ENCODE peak calls at places on chromosomes 3 and 15, in four cellular contexts. C is HCT116, R is A549, Z is SK-N-SH. D is an unnamed sample. For H3K4me1, the result is how much of the 10 kb centered on the place peaks cover.

GRCh38 chr3:30768703-30769550 is 125.5 kb downstream of the GADL1 start:
- DNase-seq in C (peak), R (peak), Z (peak), D (peak)

GRCh38 chr15:57432141-57432701 is 55.9 kb downstream of the CGNL1 start:
- DNase-seq in C (no peak), R (no peak), Z (no peak), D (no peak)

GRCh38 chr15:63501256-63502089 is 2.9 kb upstream of the USP3 start:
- DNase-seq in C (no peak), R (peak), Z (no peak), D (no peak)

GRCh38 chr15:39000008-39000734 is 435.6 kb upstream of the RASGRP1 start:
- DNase-seq in C (no peak), R (no peak), Z (no peak), D (no peak)

GRCh38 chr15:91133511-91133910 is 33.5 kb downstream of the SV2B start:
- DNase-seq in C (no peak), R (no peak), Z (no peak), D (no peak)

GRCh38 chr3:139222100-139222657 is 121.6 kb upstream of the MRPS22 start:
- DNase-seq in C (no peak), R (no peak), Z (no peak), D (peak)

GRCh38 chr15:58332676-58333400 is 99.0 kb upstream of the LIPC start:
- DNase-seq in C (no peak), R (peak), Z (no peak), D (peak)

GRCh38 chr3:48428863-48429415 is 947 bp downstream of the PLXNB1 start:
- DNase-seq in C (no peak), R (no peak), Z (peak), D (no peak)

GRCh38 chr15:73754461-73754860 is 1.3 kb upstream of the INSYN1 start:
- DNase-seq in C (no peak), R (no peak), Z (no peak), D (no peak)

GRCh38 chr3:184874709-184875644 is 63.0 kb downstream of the VPS8 start:
- DNase-seq in C (peak), R (peak), Z (peak), D (peak)

GRCh38 chr3:184808021-184808420 is 3.9 kb upstream of the VPS8 start:
- DNase-seq in C (peak), R (peak), Z (no peak), D (no peak)

GRCh38 chr15:73325191-73325980 is 43.4 kb downstream of the HCN4 start:
- DNase-seq in C (no peak), R (peak), Z (no peak), D (peak)

GRCh38 chr3:65583203-65583602 is 455.5 kb downstream of the MAGI1 start:
- DNase-seq in C (no peak), R (no peak), Z (no peak), D (no peak)

GRCh38 chr3:61565569-61565968 is 4.2 kb downstream of the PTPRG start:
- DNase-seq in C (no peak), R (no peak), Z (no peak), D (no peak)

GRCh38 chr15:22778796-22779195 is 7.6 kb upstream of the NIPA1 start:
- DNase-seq in C (no peak), R (no peak), Z (no peak), D (no peak)
- H3K4me1 ChIP-seq in C (under half), R (under half), Z (under half), D (under half)

DNA sequence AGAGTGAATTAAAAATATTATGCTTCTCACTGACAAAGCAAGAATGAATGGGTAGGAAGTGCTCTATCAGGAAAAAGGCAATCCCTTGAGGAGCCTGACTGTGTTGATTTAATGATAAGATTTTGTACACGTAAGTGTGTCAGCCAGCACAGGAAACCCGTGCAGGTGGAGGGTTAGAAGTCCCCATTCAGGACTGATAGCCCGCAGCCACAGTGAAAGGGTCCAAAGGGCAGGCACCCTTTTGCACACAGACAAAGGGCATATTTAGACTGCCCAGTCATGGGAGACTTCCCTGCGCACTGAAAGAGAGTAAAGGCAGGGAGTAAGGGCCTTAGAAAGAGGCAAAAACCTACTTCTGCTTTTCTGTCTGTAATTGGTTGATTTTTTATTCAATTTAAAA is 26.4 kb upstream of the SKIL start:
- DNase-seq in C (no peak), R (peak), Z (no peak), D (no peak)
- TF ChIP-seq REST in C (no peak), R (no peak), Z (no peak), D (no peak)

DNA sequence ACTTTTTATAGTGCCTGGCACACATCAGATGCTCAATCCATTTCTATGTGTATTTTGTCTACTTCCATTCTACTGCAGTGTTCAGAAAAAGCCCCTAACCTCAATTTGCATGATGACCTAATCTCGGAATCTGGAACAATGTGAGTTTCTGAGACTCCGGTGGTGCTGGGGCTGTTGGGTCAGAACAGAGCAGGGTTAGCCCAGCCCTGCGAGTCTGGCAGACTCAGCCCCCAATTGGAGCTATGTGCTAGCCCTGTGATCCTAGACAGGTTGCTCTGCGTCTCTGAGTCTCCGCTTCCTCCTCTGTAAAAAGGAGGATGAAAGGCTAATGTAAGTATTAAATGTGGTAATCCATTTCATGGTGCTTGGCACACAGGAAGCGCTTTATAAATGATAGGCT is 95.0 kb upstream of the ICE2 start:
- DNase-seq in C (no peak), R (no peak), Z (no peak), D (no peak)
- H3K4me1 ChIP-seq in C (under half), R (under half), Z (under half), D (under half)

GRCh38 chr3:134328147-134328591 is 46.1 kb downstream of the AMOTL2 start:
- DNase-seq in C (peak), R (peak), Z (no peak), D (no peak)

GRCh38 chr3:134326126-134326525 is 48.1 kb downstream of the AMOTL2 start:
- DNase-seq in C (no peak), R (no peak), Z (no peak), D (no peak)

GRCh38 chr3:134326760-134327593 is 47.3 kb downstream of the AMOTL2 start:
- DNase-seq in C (no peak), R (peak), Z (no peak), D (no peak)

GRCh38 chr3:134328846-134329245 is 45.4 kb downstream of the AMOTL2 start:
- DNase-seq in C (no peak), R (no peak), Z (no peak), D (no peak)

DNA sequence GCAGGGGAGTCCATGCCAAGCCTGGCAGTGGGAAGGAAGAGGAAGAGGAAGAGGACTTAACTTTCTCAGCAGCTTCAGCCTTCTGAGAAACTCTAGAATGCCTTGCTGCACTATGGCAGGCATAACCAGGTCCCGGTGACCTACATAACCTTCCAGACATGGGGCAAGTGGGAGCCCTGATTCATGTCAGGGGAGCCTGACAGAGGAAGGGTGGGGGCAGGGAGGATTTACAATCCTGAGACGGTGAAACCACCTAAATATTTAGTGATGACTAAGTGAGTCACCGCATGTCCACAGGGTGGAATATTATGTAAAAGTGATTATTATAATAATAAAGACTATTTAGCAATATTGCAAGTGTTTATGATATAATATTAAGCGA is 46.7 kb downstream of the AMOTL2 start:
- DNase-seq in C (no peak), R (peak), Z (no peak), D (no peak)
- TF ChIP-seq REST in C (no peak), R (no peak), Z (peak), D (no peak)

DNA sequence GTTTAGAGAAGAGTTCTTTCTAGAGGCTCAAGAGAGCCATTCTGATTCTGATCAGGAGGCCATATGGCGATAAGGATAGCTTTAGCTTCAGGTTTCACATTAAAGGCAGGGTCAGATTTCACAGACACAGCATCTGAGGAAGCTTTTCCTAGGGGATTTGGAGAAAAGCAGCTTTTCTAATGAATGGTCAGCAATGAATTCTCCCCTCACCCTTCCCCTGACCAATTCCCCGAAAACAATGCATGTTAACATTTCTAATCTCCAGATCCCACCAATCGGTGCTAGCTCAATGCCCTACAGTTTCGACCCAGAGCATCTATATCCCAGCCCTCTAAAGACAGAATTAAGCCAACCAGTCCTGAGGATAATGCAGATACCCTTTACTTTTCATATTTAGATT is 9.8 kb downstream of the AGBL1 start:
- DNase-seq in C (no peak), R (no peak), Z (no peak), D (no peak)
- H3K4me1 ChIP-seq in C (under half), R (under half), Z (under half), D (under half)

D was measured in K562.